ENCODE peak calls at places on chromosomes 5 and 9, in six cellular contexts. One of them, this sample, is unnamed.

GRCh38 chr9:79012561-79012960 is 559.2 kb upstream of the TLE4 start:
- DNase-seq in mesendoderm: peak; percentile 46
- DNase-seq in kidney: no peak
- DNase-seq in PC-3: peak; percentile 81
- DNase-seq in IMR-90: peak; percentile 70
- DNase-seq in fibroblast of lung: peak; percentile 78
- DNase-seq in this sample: no peak

GRCh38 chr9:135021393-135021789 is 66.1 kb upstream of the OLFM1 start:
- DNase-seq in mesendoderm: no peak
- DNase-seq in kidney: peak; percentile 63
- DNase-seq in PC-3: no peak
- DNase-seq in IMR-90: no peak
- DNase-seq in fibroblast of lung: no peak
- DNase-seq in this sample: no peak

GRCh38 chr5:27682600-27682999 is 644.2 kb upstream of the CDH9 start:
- DNase-seq in mesendoderm: peak; percentile 73
- DNase-seq in kidney: no peak
- DNase-seq in PC-3: peak; percentile 40
- DNase-seq in IMR-90: no peak
- DNase-seq in fibroblast of lung: no peak
- DNase-seq in this sample: no peak

GRCh38 chr5:132674671-132675506 is 1.1 kb downstream of the IL4 start:
- DNase-seq in mesendoderm: no peak
- DNase-seq in kidney: no peak
- DNase-seq in PC-3: peak; percentile 92
- DNase-seq in IMR-90: peak; percentile 98
- DNase-seq in fibroblast of lung: peak; percentile 98
- DNase-seq in this sample: peak; percentile 96

GRCh38 chr9:96884443-96884842 is 30.1 kb upstream of the ZNF782 start:
- DNase-seq in mesendoderm: peak; percentile 67
- DNase-seq in kidney: peak; percentile 73
- DNase-seq in PC-3: peak; percentile 94
- DNase-seq in IMR-90: peak; percentile 82
- DNase-seq in fibroblast of lung: peak; percentile 81
- DNase-seq in this sample: peak; percentile 23

GRCh38 chr5:14211818-14212799 is 69.0 kb downstream of the TRIO start:
- DNase-seq in mesendoderm: no peak
- DNase-seq in kidney: no peak
- DNase-seq in PC-3: no peak
- DNase-seq in IMR-90: no peak
- DNase-seq in fibroblast of lung: no peak
- DNase-seq in this sample: no peak

GRCh38 chr9:89356782-89357181 is 38.5 kb downstream of the SECISBP2 start:
- DNase-seq in mesendoderm: no peak
- DNase-seq in kidney: no peak
- DNase-seq in PC-3: no peak
- DNase-seq in IMR-90: no peak
- DNase-seq in fibroblast of lung: no peak
- DNase-seq in this sample: no peak

GRCh38 chr5:6753851-6754250 is 40.6 kb downstream of the TENT4A start:
- DNase-seq in mesendoderm: no peak
- DNase-seq in kidney: peak; percentile 29
- DNase-seq in PC-3: no peak
- DNase-seq in IMR-90: no peak
- DNase-seq in fibroblast of lung: no peak
- DNase-seq in this sample: no peak

GRCh38 chr5:178477224-178478201 is 112.7 kb downstream of the COL23A1 start:
- DNase-seq in mesendoderm: no peak
- DNase-seq in kidney: no peak
- DNase-seq in PC-3: no peak
- DNase-seq in IMR-90: no peak
- DNase-seq in fibroblast of lung: no peak
- DNase-seq in this sample: no peak

GRCh38 chr5:178473858-178474257 is 116.3 kb downstream of the COL23A1 start:
- DNase-seq in mesendoderm: no peak
- DNase-seq in kidney: no peak
- DNase-seq in PC-3: no peak
- DNase-seq in IMR-90: no peak
- DNase-seq in fibroblast of lung: no peak
- DNase-seq in this sample: no peak

GRCh38 chr5:178474562-178475184 is 115.5 kb downstream of the COL23A1 start:
- DNase-seq in mesendoderm: peak; percentile 55
- DNase-seq in kidney: no peak
- DNase-seq in PC-3: no peak
- DNase-seq in IMR-90: no peak
- DNase-seq in fibroblast of lung: no peak
- DNase-seq in this sample: no peak

GRCh38 chr5:178478370-178478769 is 111.8 kb downstream of the COL23A1 start:
- DNase-seq in mesendoderm: no peak
- DNase-seq in kidney: no peak
- DNase-seq in PC-3: no peak
- DNase-seq in IMR-90: no peak
- DNase-seq in fibroblast of lung: no peak
- DNase-seq in this sample: no peak

DNA sequence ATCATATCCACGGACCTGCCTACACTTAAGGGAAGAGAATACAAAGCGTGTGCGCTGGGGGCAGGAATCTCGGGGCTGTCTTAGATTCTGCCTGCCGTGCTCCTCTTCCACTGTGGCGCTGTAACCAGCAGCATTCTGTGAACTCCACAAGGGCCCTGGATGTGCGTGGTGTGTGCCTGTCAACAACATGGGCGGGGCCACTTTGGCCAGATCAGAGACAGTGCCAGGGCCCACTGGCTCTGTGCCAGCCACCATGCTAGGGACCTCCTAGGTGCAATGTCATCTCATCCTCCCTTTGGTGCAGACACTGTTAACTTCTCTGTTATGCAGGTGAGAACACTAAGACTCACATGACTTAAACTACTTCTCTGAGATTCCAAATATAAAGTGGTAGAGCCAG is 113.7 kb downstream of the COL23A1 start:
- DNase-seq in mesendoderm: no peak
- DNase-seq in kidney: no peak
- DNase-seq in PC-3: no peak
- DNase-seq in IMR-90: no peak
- DNase-seq in fibroblast of lung: no peak
- DNase-seq in this sample: no peak
- H3K9ac ChIP-seq in mesendoderm: no peak overlapping the region
- H3K9ac ChIP-seq in kidney: no peak overlapping the region
- H3K9ac ChIP-seq in PC-3: no peak overlapping the region
- H3K9ac ChIP-seq in IMR-90: no peak overlapping the region
- H3K9ac ChIP-seq in fibroblast of lung: no peak overlapping the region
- H3K9ac ChIP-seq in this sample: no peak overlapping the region

DNA sequence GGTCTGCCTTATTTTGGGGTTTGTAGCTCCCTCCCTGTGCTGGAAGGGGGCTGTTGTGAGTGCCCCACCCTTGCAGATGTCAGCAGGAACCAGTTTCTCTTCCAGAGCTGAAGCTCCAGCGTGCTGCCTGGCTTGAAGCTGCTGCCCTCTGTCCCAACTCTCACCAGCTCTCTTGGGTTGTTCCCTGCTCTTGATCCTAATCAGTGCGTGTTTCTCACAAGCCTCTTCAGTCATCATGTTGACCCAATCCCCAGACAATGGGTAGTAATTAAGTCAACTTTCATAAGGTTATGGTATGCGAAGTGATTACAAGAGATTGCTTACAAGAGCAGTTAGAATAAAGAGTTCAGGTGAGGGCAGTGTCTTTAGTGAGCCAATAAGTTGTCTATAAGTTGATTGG is 57.0 kb downstream of the PDE8B start:
- DNase-seq in mesendoderm: no peak
- DNase-seq in kidney: no peak
- DNase-seq in PC-3: no peak
- DNase-seq in IMR-90: no peak
- DNase-seq in fibroblast of lung: no peak
- DNase-seq in this sample: no peak
- H3K9ac ChIP-seq in mesendoderm: no peak overlapping the region
- H3K9ac ChIP-seq in kidney: no peak overlapping the region
- H3K9ac ChIP-seq in PC-3: no peak overlapping the region
- H3K9ac ChIP-seq in IMR-90: no peak overlapping the region
- H3K9ac ChIP-seq in fibroblast of lung: no peak overlapping the region
- H3K9ac ChIP-seq in this sample: no peak overlapping the region

GRCh38 chr5:89546658-89547057 is 663.7 kb upstream of the MEF2C start:
- DNase-seq in mesendoderm: no peak
- DNase-seq in kidney: no peak
- DNase-seq in PC-3: no peak
- DNase-seq in IMR-90: no peak
- DNase-seq in fibroblast of lung: no peak
- DNase-seq in this sample: peak; percentile 7
- H3K9ac ChIP-seq in mesendoderm: no peak overlapping the region
- H3K9ac ChIP-seq in kidney: no peak overlapping the region
- H3K9ac ChIP-seq in PC-3: no peak overlapping the region
- H3K9ac ChIP-seq in IMR-90: no peak overlapping the region
- H3K9ac ChIP-seq in fibroblast of lung: no peak overlapping the region
- H3K9ac ChIP-seq in this sample: no peak overlapping the region

GRCh38 chr9:113503131-113503541 is 39.6 kb downstream of the RGS3 start:
- DNase-seq in mesendoderm: no peak
- DNase-seq in kidney: no peak
- DNase-seq in PC-3: no peak
- DNase-seq in IMR-90: no peak
- DNase-seq in fibroblast of lung: no peak
- DNase-seq in this sample: no peak
- H3K9ac ChIP-seq in mesendoderm: no peak overlapping the region
- H3K9ac ChIP-seq in kidney: peak overlapping the region; percentile 52
- H3K9ac ChIP-seq in PC-3: no peak overlapping the region
- H3K9ac ChIP-seq in IMR-90: no peak overlapping the region
- H3K9ac ChIP-seq in fibroblast of lung: no peak overlapping the region
- H3K9ac ChIP-seq in this sample: no peak overlapping the region

GRCh38 chr9:69132391-69132790 is 41.7 kb upstream of the TJP2 start:
- DNase-seq in mesendoderm: no peak
- DNase-seq in kidney: no peak
- DNase-seq in PC-3: no peak
- DNase-seq in IMR-90: no peak
- DNase-seq in fibroblast of lung: no peak
- DNase-seq in this sample: no peak

GRCh38 chr9:69134412-69134811 is 39.7 kb upstream of the TJP2 start:
- DNase-seq in mesendoderm: no peak
- DNase-seq in kidney: no peak
- DNase-seq in PC-3: no peak
- DNase-seq in IMR-90: no peak
- DNase-seq in fibroblast of lung: no peak
- DNase-seq in this sample: no peak

GRCh38 chr9:69136185-69136584 is 37.9 kb upstream of the TJP2 start:
- DNase-seq in mesendoderm: no peak
- DNase-seq in kidney: no peak
- DNase-seq in PC-3: no peak
- DNase-seq in IMR-90: no peak
- DNase-seq in fibroblast of lung: no peak
- DNase-seq in this sample: no peak

GRCh38 chr9:69131682-69132081 is 42.4 kb upstream of the TJP2 start:
- DNase-seq in mesendoderm: no peak
- DNase-seq in kidney: no peak
- DNase-seq in PC-3: peak; percentile 33
- DNase-seq in IMR-90: peak; percentile 96
- DNase-seq in fibroblast of lung: peak; percentile 98
- DNase-seq in this sample: peak; percentile 83

DNA sequence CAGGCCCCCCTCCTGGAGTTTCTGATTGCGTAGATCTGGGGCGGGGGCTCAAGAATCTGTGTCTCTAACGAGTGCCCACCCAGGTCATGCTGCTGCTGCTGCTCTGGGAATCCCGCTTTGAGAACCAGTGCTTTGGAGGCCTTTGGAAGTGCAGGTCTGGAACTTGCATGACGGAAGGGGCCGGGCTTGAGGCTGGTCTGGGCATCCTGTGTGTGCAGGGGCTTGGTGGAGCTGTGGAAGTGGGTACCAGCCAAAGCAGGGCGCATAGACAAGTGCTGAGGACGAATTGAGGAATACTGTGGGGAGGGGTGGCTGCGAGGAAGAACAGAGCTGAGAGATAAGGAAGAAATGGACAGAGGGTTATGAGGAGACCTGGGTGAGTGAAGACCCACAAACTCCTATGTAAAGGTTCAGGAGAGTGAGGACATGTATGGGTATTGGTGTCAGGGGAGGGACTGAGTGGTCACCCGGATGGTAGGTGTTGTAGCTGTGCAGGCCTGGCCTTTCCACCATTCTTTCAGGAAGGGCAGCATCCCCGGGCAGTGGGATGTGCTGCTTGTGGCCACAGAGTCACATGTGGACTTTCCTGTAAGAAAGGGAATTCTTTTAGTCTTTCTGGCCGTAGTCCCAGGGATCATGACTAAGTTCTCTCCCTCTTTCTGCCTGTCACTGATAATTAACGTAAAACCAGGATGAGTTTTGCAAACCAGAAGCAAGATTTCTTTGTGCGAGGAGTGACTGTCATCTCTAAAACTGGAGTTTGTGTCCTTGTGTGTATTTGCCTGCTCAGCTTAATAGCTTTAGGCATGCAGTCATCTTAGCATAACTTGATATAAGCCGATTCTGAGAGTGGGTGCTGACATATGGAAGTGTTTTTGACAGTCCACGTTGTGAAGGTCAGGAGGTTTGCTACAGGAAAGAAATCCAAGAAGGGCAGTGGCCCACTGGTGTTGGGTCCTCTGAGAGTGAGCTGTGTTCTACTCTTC is 43.3 kb upstream of the TJP2 start:
- DNase-seq in mesendoderm: no peak
- DNase-seq in kidney: no peak
- DNase-seq in PC-3: peak; percentile 48
- DNase-seq in IMR-90: peak; percentile 90
- DNase-seq in fibroblast of lung: peak; percentile 96
- DNase-seq in this sample: peak; percentile 82
- H3K9ac ChIP-seq in mesendoderm: no peak overlapping the region
- H3K9ac ChIP-seq in kidney: peak overlapping the region; percentile 58
- H3K9ac ChIP-seq in PC-3: no peak overlapping the region
- H3K9ac ChIP-seq in IMR-90: no peak overlapping the region
- H3K9ac ChIP-seq in fibroblast of lung: no peak overlapping the region
- H3K9ac ChIP-seq in this sample: peak overlapping the region; percentile 46

GRCh38 chr9:16063241-16063591 is 510.4 kb downstream of the CCDC171 start:
- DNase-seq in mesendoderm: no peak
- DNase-seq in kidney: no peak
- DNase-seq in PC-3: no peak
- DNase-seq in IMR-90: no peak
- DNase-seq in fibroblast of lung: no peak
- DNase-seq in this sample: no peak

GRCh38 chr9:16060457-16061129 is 507.8 kb downstream of the CCDC171 start:
- DNase-seq in mesendoderm: no peak
- DNase-seq in kidney: no peak
- DNase-seq in PC-3: no peak
- DNase-seq in IMR-90: no peak
- DNase-seq in fibroblast of lung: no peak
- DNase-seq in this sample: no peak

GRCh38 chr9:16058131-16058549 is 505.3 kb downstream of the CCDC171 start:
- DNase-seq in mesendoderm: peak; percentile 16
- DNase-seq in kidney: no peak
- DNase-seq in PC-3: peak; percentile 93
- DNase-seq in IMR-90: peak; percentile 86
- DNase-seq in fibroblast of lung: peak; percentile 86
- DNase-seq in this sample: peak; percentile 25

GRCh38 chr9:16064701-16065230 is 511.9 kb downstream of the CCDC171 start:
- DNase-seq in mesendoderm: no peak
- DNase-seq in kidney: no peak
- DNase-seq in PC-3: no peak
- DNase-seq in IMR-90: no peak
- DNase-seq in fibroblast of lung: no peak
- DNase-seq in this sample: no peak

GRCh38 chr9:16062542-16063240 is 509.8 kb downstream of the CCDC171 start:
- DNase-seq in mesendoderm: no peak
- DNase-seq in kidney: no peak
- DNase-seq in PC-3: peak; percentile 97
- DNase-seq in IMR-90: peak; percentile 98
- DNase-seq in fibroblast of lung: peak; percentile 99
- DNase-seq in this sample: peak; percentile 42
- H3K9ac ChIP-seq in mesendoderm: no peak overlapping the region
- H3K9ac ChIP-seq in kidney: no peak overlapping the region
- H3K9ac ChIP-seq in PC-3: peak overlapping the region; percentile 88
- H3K9ac ChIP-seq in IMR-90: no peak overlapping the region
- H3K9ac ChIP-seq in fibroblast of lung: no peak overlapping the region
- H3K9ac ChIP-seq in this sample: no peak overlapping the region